ENCODE peak calls at places on chromosomes 2 and 18, in nine cellular contexts. M is germinal center, U is HS-5, T is amniotic stem cell, G is EL, W is tibial nerve, Y is fibroblast of mammary gland, J is aorta, F is cardiac fibroblast. B is an unnamed sample.

GRCh38 chr2:26314243-26314642 is 31.7 kb upstream of the SELENOI start:
- DNase-seq in M (no peak), U (no peak), T (no peak), G (no peak), W (no peak), Y (no peak), J (no peak), F (no peak), B (no peak)

GRCh38 chr2:222892321-222892720 is 31.5 kb downstream of the ACSL3 start:
- DNase-seq in M (no peak), U (no peak), T (no peak), G (peak; percentile 64), W (no peak), Y (peak; percentile 56), J (no peak), F (peak; percentile 62), B (peak; percentile 51)

GRCh38 chr2:118047273-118047898 is 33.5 kb upstream of the CCDC93 start:
- DNase-seq in M (no peak), U (peak; percentile 44), T (no peak), G (peak; percentile 18), W (no peak), Y (peak; percentile 77), J (no peak), F (peak; percentile 62), B (peak; percentile 72)

GRCh38 chr2:11213975-11214374 is 58.7 kb downstream of the SLC66A3 start:
- DNase-seq in M (no peak), U (no peak), T (no peak), G (no peak), W (no peak), Y (no peak), J (no peak), F (no peak), B (no peak)

GRCh38 chr2:165401285-165401852 is 68.1 kb upstream of the CSRNP3 start:
- DNase-seq in M (peak; percentile 7), U (peak; percentile 42), T (peak; percentile 85), G (peak; percentile 48), W (no peak), Y (peak; percentile 84), J (no peak), F (peak; percentile 90), B (peak; percentile 52)

GRCh38 chr2:158999458-158999857 is 31.0 kb downstream of the TANC1 start:
- DNase-seq in M (no peak), U (no peak), T (no peak), G (peak; percentile 48), W (no peak), Y (peak; percentile 67), J (no peak), F (peak; percentile 33), B (peak; percentile 89)

GRCh38 chr18:48934708-48935432 is 15.9 kb downstream of the SMAD7 start:
- DNase-seq in M (no peak), U (no peak), T (no peak), G (no peak), W (no peak), Y (no peak), J (peak; percentile 87), F (no peak), B (no peak)

GRCh38 chr18:46250084-46250811 is 146.1 kb downstream of the HAUS1 start:
- DNase-seq in M (peak; percentile 81), U (peak; percentile 56), T (peak; percentile 82), G (peak; percentile 94), W (no peak), Y (peak; percentile 51), J (no peak), F (peak; percentile 89), B (peak; percentile 90)

GRCh38 chr2:128280901-128281321 is 37.8 kb downstream of the HS6ST1 start:
- DNase-seq in M (no peak), U (no peak), T (no peak), G (no peak), W (no peak), Y (no peak), J (peak; percentile 81), F (no peak), B (no peak)

GRCh38 chr2:199455533-199456382 is 2.0 kb downstream of the SATB2 start:
- DNase-seq in M (no peak), U (no peak), T (no peak), G (peak; percentile 56), W (no peak), Y (peak; percentile 24), J (no peak), F (peak; percentile 19), B (peak; percentile 75)

GRCh38 chr18:77131100-77131651 is 1.4 kb downstream of the MBP start:
- DNase-seq in M (no peak), U (no peak), T (no peak), G (no peak), W (no peak), Y (peak; percentile 43), J (peak; percentile 89), F (peak; percentile 64), B (no peak)

GRCh38 chr2:201432551-201433388 is 18.5 kb downstream of the TRAK2 start:
- DNase-seq in M (no peak), U (peak; percentile 23), T (no peak), G (peak; percentile 52), W (no peak), Y (peak; percentile 73), J (no peak), F (peak; percentile 52), B (no peak)

GRCh38 chr2:121999273-121999672 is 243.8 kb downstream of the TSN start:
- DNase-seq in M (no peak), U (no peak), T (no peak), G (peak; percentile 40), W (no peak), Y (no peak), J (no peak), F (peak; percentile 53), B (peak; percentile 42)

GRCh38 chr2:1550658-1551316 is 137.5 kb downstream of the TPO start:
- DNase-seq in M (peak; percentile 77), U (no peak), T (no peak), G (peak; percentile 43), W (no peak), Y (peak; percentile 26), J (peak; percentile 61), F (peak; percentile 52), B (peak; percentile 17)

GRCh38 chr2:216535454-216535995 is 36.9 kb downstream of the RPL37A start:
- DNase-seq in M (no peak), U (peak; percentile 68), T (peak; percentile 87), G (peak; percentile 94), W (peak; percentile 37), Y (peak; percentile 82), J (peak; percentile 81), F (peak; percentile 96), B (peak; percentile 83)

B was measured in HT1080.